ENCODE peak calls at places on chromosome X, in eight cellular contexts. U is stomach, Q is heart right ventricle, Z is cardiac muscle cell, R is tibial nerve, I is body of pancreas, G is kidney epithelial cell, S is bronchial epithelial cell. C is an unnamed sample. For H3K36me3, the result is how much of the 10 kb centered on the place peaks cover.

GRCh38 chrX:13369541-13370140 is 49.8 kb upstream of the ATXN3L start:
- DNase-seq in G (no peak), Q (no peak), R (no peak), U (no peak), S (no peak), I (no peak), Z (no peak), C (no peak)

GRCh38 chrX:68848189-68848940 is 19.5 kb downstream of the EFNB1 start:
- DNase-seq in U (no peak), S (no peak), Q (no peak), R (no peak), I (no peak), Z (no peak), G (no peak), C (no peak)

GRCh38 chrX:144006811-144007210 is 122.9 kb downstream of the UBE2NL start:
- DNase-seq in Q (no peak), I (no peak), S (peak), G (peak), U (no peak), Z (no peak), R (no peak), C (no peak)

GRCh38 chrX:44974462-44974861 is 101.5 kb downstream of the KDM6A start:
- DNase-seq in Q (no peak), G (no peak), S (peak), Z (no peak), I (no peak), U (no peak), R (no peak), C (no peak)

GRCh38 chrX:3811331-3812311 is 98.2 kb upstream of the PRKX start:
- DNase-seq in Z (peak), S (peak), R (no peak), I (peak), U (peak), G (no peak), Q (peak), C (no peak)

GRCh38 chrX:44265559-44265958 is 77.9 kb downstream of the EFHC2 start:
- DNase-seq in I (no peak), Q (no peak), Z (no peak), U (no peak), R (no peak), S (no peak), G (no peak), C (no peak)

GRCh38 chrX:103310592-103311400 is at the start of gene BEX2:
- DNase-seq in R (peak), G (peak), I (peak), U (peak), Q (peak), Z (peak), S (peak), C (no peak)

GRCh38 chrX:54042609-54043010 is 1.7 kb downstream of the PHF8 start:
- DNase-seq in S (peak), G (no peak), Q (peak), R (peak), I (peak), Z (peak), U (no peak), C (peak)

GRCh38 chrX:2500091-2500680 is 590 bp downstream of the DHRSX start:
- DNase-seq in S (peak), I (no peak), G (no peak), U (peak), Q (peak), Z (peak), R (no peak), C (no peak)

GRCh38 chrX:85107407-85107806 is 103.7 kb downstream of the APOOL start:
- DNase-seq in R (no peak), Z (no peak), U (no peak), Q (no peak), G (no peak), S (peak), I (no peak), C (no peak)

GRCh38 chrX:103063918-103064434 is at the start of gene BEX1:
- DNase-seq in U (peak), S (peak), R (no peak), I (peak), Q (peak), Z (peak), G (no peak), C (no peak)

GRCh38 chrX:107563851-107564250 is 64.5 kb upstream of the PRPS1 start:
- DNase-seq in Z (no peak), R (no peak), Q (no peak), I (no peak), S (no peak), U (no peak), G (no peak), C (no peak)

GRCh38 chrX:38312436-38312835 is 14.9 kb downstream of the RPGR start:
- DNase-seq in U (no peak), G (peak), Q (no peak), S (peak), I (no peak), Z (no peak), R (no peak), C (no peak)

GRCh38 chrX:42778096-42778495 is at the start of gene PPP1R2C:
- DNase-seq in I (no peak), Z (no peak), S (no peak), R (no peak), Q (no peak), G (no peak), U (no peak), C (no peak)

GRCh38 chrX:1093586-1094538 is 118.6 kb downstream of the CRLF2 start:
- DNase-seq in U (no peak), I (no peak), Q (no peak), R (no peak), S (no peak), Z (no peak), G (no peak), C (no peak)

GRCh38 chrX:118965395-118965794 is 9.0 kb upstream of the LONRF3 start:
- DNase-seq in U (no peak), Z (no peak), S (peak), G (no peak), I (no peak), R (no peak), Q (no peak), C (no peak)

GRCh38 chrX:3713225-3713936 is at the start of gene PRKX:
- DNase-seq in I (peak), U (peak), Q (peak), R (no peak), Z (peak), G (no peak), S (no peak), C (no peak)

GRCh38 chrX:145818522-145819075 is 970 bp downstream of the SLITRK2 start:
- DNase-seq in Q (no peak), I (no peak), G (no peak), R (no peak), Z (no peak), S (no peak), U (no peak), C (no peak)

GRCh38 chrX:7941390-7942042 is 14.3 kb upstream of the PNPLA4 start:
- DNase-seq in G (no peak), I (no peak), R (no peak), Z (peak), U (no peak), S (no peak), Q (no peak), C (no peak)

GRCh38 chrX:8971116-8971515 is 62.8 kb downstream of the FAM9B start:
- DNase-seq in Z (peak), R (no peak), I (no peak), G (peak), S (peak), Q (no peak), U (no peak), C (no peak)

GRCh38 chrX:6024204-6024603 is 204.5 kb downstream of the NLGN4X start:
- DNase-seq in U (no peak), Z (no peak), S (peak), R (no peak), Q (no peak), I (no peak), G (peak), C (no peak)

GRCh38 chrX:53435997-53436396 is 1.8 kb upstream of the HSD17B10 start:
- DNase-seq in U (peak), R (peak), G (no peak), I (peak), Z (peak), S (peak), Q (peak), C (peak)

GRCh38 chrX:2425281-2426071 is 75.3 kb downstream of the DHRSX start:
- DNase-seq in S (no peak), Z (no peak), Q (no peak), G (no peak), R (no peak), U (no peak), I (no peak), C (no peak)

GRCh38 chrX:114075073-114075673 is 508.7 kb upstream of the HTR2C start:
- DNase-seq in Z (no peak), R (no peak), Q (no peak), U (no peak), I (no peak), S (no peak), G (no peak), C (no peak)

GRCh38 chrX:24339911-24340310 is 20.5 kb upstream of the SUPT20HL1 start:
- DNase-seq in U (no peak), S (no peak), Z (no peak), Q (no peak), I (no peak), R (no peak), G (no peak), C (no peak)

GRCh38 chrX:115449742-115450141 is 111.2 kb upstream of the PLS3 start:
- DNase-seq in U (peak), Q (peak), G (no peak), S (no peak), Z (no peak), I (peak), R (peak), C (peak)

GRCh38 chrX:103376979-103377324 is 614 bp downstream of the BEX3 start:
- DNase-seq in U (no peak), S (no peak), R (no peak), Q (peak), Z (peak), I (peak), G (no peak), C (no peak)

GRCh38 chrX:53048169-53049126 is at the start of gene GPR173:
- DNase-seq in G (no peak), S (no peak), Q (peak), I (no peak), Z (peak), R (peak), U (no peak), C (no peak)

GRCh38 chrX:110402091-110402854 is 43.6 kb downstream of the RTL9 start:
- DNase-seq in Z (no peak), Q (no peak), U (no peak), R (peak), S (peak), G (no peak), I (no peak), C (peak)

GRCh38 chrX:136193771-136194170 is 46.4 kb downstream of the FHL1 start:
- DNase-seq in S (no peak), Z (no peak), Q (no peak), U (no peak), G (no peak), I (no peak), R (no peak), C (no peak)

GRCh38 chrX:41445171-41445570 is 2.0 kb upstream of the NYX start:
- DNase-seq in Q (no peak), S (no peak), G (no peak), I (no peak), U (no peak), Z (no peak), R (no peak), C (no peak)

GRCh38 chrX:72727846-72728245 is 13.7 kb upstream of the PHKA1 start:
- DNase-seq in G (no peak), I (no peak), R (no peak), Q (no peak), U (no peak), Z (no peak), S (no peak), C (no peak)

GRCh38 chrX:15673970-15674369 is 9.4 kb upstream of the CLTRN start:
- DNase-seq in R (no peak), U (no peak), S (no peak), G (no peak), I (no peak), Z (no peak), Q (no peak), C (no peak)
- H3K4me3 ChIP-seq in R (peak), U (peak), S (peak), G (peak), I (peak), Z (peak), Q (peak), C (peak)

DNA sequence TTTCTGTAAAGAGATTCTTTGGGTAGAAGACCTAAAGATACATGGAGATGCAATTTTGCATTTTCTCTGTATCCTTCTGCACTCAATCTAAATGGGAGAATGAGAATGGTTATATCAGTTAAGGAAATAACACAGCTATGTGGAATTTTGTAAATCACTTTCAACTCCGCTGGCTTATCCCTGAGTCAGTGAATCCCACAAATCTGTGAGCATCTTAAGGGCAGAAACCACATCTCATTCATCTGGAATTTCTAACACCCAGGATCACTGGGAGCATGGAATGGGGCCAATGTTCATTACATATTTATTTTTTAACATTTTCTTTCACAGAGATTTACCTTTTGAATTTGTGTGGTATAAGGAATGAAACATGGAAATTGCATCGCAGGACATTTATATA is 167.8 kb downstream of the CFAP47 start:
- DNase-seq in Z (no peak), Q (no peak), U (no peak), R (no peak), I (no peak), G (no peak), S (no peak), C (no peak)
- TF ChIP-seq CTCF in Z (no peak), Q (no peak), U (no peak), R (no peak), I (no peak), G (no peak), S (no peak), C (no peak)

GRCh38 chrX:10140264-10140663 is 16.5 kb upstream of the CLCN4 start:
- DNase-seq in U (no peak), I (no peak), Z (no peak), R (no peak), G (no peak), S (no peak), Q (no peak), C (no peak)
- H3K36me3 ChIP-seq in U (half or more), I (under half), Z (under half), R (half or more), G (under half), S (under half), Q (under half), C (under half)

GRCh38 chrX:131728295-131729145 is 184.6 kb downstream of the OR13H1 start:
- DNase-seq in Z (no peak), I (peak), R (no peak), Q (no peak), G (no peak), U (peak), S (no peak), C (peak)
- H3K4me3 ChIP-seq in Z (no peak), I (no peak), R (peak), Q (no peak), G (peak), U (peak), S (no peak), C (peak)

GRCh38 chrX:134374294-134374693 is 85.7 kb upstream of the HPRT1 start:
- DNase-seq in I (no peak), Q (no peak), G (no peak), Z (no peak), R (no peak), S (peak), U (no peak), C (no peak)

GRCh38 chrX:134375691-134376090 is 84.3 kb upstream of the HPRT1 start:
- DNase-seq in R (no peak), I (no peak), U (no peak), G (no peak), S (no peak), Q (no peak), Z (no peak), C (no peak)

GRCh38 chrX:134373736-134374135 is 86.2 kb upstream of the HPRT1 start:
- DNase-seq in G (no peak), U (no peak), Z (peak), S (no peak), I (no peak), Q (no peak), R (no peak), C (no peak)

GRCh38 chrX:134374910-134375309 is 85.1 kb upstream of the HPRT1 start:
- DNase-seq in I (no peak), Q (no peak), G (no peak), U (no peak), R (no peak), Z (no peak), S (no peak), C (no peak)

DNA sequence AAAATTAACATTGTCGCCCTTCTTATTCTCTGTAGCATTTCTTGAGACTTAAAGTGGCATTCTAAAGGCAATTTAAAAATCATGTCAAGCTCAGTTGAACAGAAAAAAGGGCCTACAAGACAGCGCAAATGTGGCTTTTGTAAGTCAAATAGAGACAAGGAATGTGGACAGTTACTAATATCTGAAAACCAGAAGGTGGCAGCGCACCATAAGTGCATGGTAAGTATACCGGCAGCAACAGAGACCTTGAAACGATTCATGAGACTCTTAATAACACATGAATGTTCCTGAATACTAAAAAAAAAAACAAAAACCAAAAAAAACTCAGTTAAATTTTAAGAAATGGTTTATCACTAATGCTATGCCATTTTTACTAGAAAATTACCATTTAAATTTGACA is 82.4 kb upstream of the HPRT1 start:
- DNase-seq in R (no peak), I (peak), G (no peak), Z (peak), U (no peak), Q (peak), S (peak), C (no peak)
- TF ChIP-seq CTCF in R (no peak), I (no peak), G (peak), Z (peak), U (no peak), Q (peak), S (peak), C (no peak)

C was measured in right atrium auricular region.